ENCODE peak calls at places on chromosomes 13 and 19, in five cellular contexts. B is fibroblast of the aortic adventitia, Z is ovary, T is cardiac fibroblast, O is choroid plexus epithelial cell. P is an unnamed sample.

GRCh38 chr13:104984296-104984818 is 1551.1 kb downstream of the EFNB2 start:
- DNase-seq in B (peak), Z (no peak), O (peak), T (peak), P (no peak)

GRCh38 chr13:84136582-84136981 is 254.3 kb upstream of the SLITRK1 start:
- DNase-seq in B (no peak), T (no peak), O (no peak), Z (no peak), P (no peak)

GRCh38 chr19:49890349-49891311 is 6.1 kb downstream of the IL4I1 start:
- DNase-seq in T (no peak), B (no peak), O (no peak), Z (no peak), P (no peak)

GRCh38 chr13:90205081-90205480 is 1142.4 kb upstream of the MIR17HG start:
- DNase-seq in Z (no peak), O (no peak), B (no peak), T (no peak), P (no peak)

GRCh38 chr13:101579291-101579802 is 126.9 kb downstream of the ITGBL1 start:
- DNase-seq in T (peak), B (peak), O (peak), Z (no peak), P (no peak)

GRCh38 chr19:50486823-50487515 is 10.3 kb upstream of the GARIN5A start:
- DNase-seq in T (peak), B (peak), O (peak), Z (no peak), P (no peak)

GRCh38 chr19:42095814-42096230 is 19.9 kb downstream of the ZNF574 start:
- DNase-seq in O (no peak), Z (no peak), B (no peak), T (no peak), P (no peak)

GRCh38 chr13:21076265-21076653 is 14.9 kb upstream of the LATS2 start:
- DNase-seq in T (no peak), B (no peak), Z (no peak), O (peak), P (no peak)

GRCh38 chr13:44237276-44237767 is 136.3 kb upstream of the SERP2 start:
- DNase-seq in O (peak), Z (peak), T (peak), B (peak), P (no peak)

GRCh38 chr19:4575267-4575793 is 15.8 kb upstream of the SEMA6B start:
- DNase-seq in O (peak), Z (peak), T (peak), B (peak), P (peak)

GRCh38 chr19:1081301-1082164 is 13.6 kb downstream of the POLR2E start:
- DNase-seq in O (no peak), Z (no peak), T (no peak), B (no peak), P (no peak)

GRCh38 chr19:10508707-10509106 is 5.6 kb upstream of the KEAP1 start:
- DNase-seq in O (no peak), Z (no peak), T (peak), B (no peak), P (no peak)

GRCh38 chr13:74930402-74931165 is 551.4 kb downstream of the TBC1D4 start:
- DNase-seq in O (peak), B (peak), T (peak), Z (no peak), P (no peak)

GRCh38 chr13:84946144-84946543 is 853.1 kb downstream of the SLITRK6 start:
- DNase-seq in B (no peak), O (peak), T (no peak), Z (no peak), P (no peak)

GRCh38 chr19:49019242-49019932 is 2.5 kb upstream of the LHB start:
- DNase-seq in T (peak), O (peak), Z (peak), B (no peak), P (peak)

GRCh38 chr13:38888309-38888708 is 102.3 kb downstream of the STOML3 start:
- DNase-seq in Z (no peak), T (peak), B (no peak), O (peak), P (no peak)

GRCh38 chr13:111629933-111630332 is 309.5 kb downstream of the TEX29 start:
- DNase-seq in B (no peak), T (no peak), O (no peak), Z (no peak), P (no peak)

GRCh38 chr13:33644607-33645543 is 173.1 kb upstream of the RFC3 start:
- DNase-seq in O (peak), Z (no peak), B (peak), T (peak), P (no peak)

GRCh38 chr13:24709186-24709913 is 29.1 kb downstream of the ATP12A start:
- DNase-seq in T (no peak), O (no peak), Z (no peak), B (no peak), P (no peak)

GRCh38 chr13:44158741-44159632 is 214.6 kb upstream of the SERP2 start:
- DNase-seq in B (peak), T (no peak), Z (no peak), O (no peak), P (no peak)

GRCh38 chr13:21696865-21697448 is 26.1 kb downstream of the FGF9 start:
- DNase-seq in Z (no peak), B (no peak), O (no peak), T (no peak), P (no peak)

GRCh38 chr19:52231154-52231565 is 38.2 kb upstream of the ZNF766 start:
- DNase-seq in O (no peak), T (peak), B (peak), Z (no peak), P (no peak)

GRCh38 chr19:18009412-18010066 is 1.6 kb downstream of the ARRDC2 start:
- DNase-seq in O (peak), Z (no peak), T (peak), B (no peak), P (no peak)

GRCh38 chr13:103097366-103097928 is 31.2 kb upstream of the SLC10A2 start:
- DNase-seq in O (no peak), Z (no peak), B (no peak), T (no peak), P (no peak)

GRCh38 chr19:41330476-41330875 is 20.5 kb downstream of the CCDC97 start:
- DNase-seq in T (no peak), B (no peak), Z (no peak), O (no peak), P (no peak)

GRCh38 chr13:32947886-32948285 is 68.3 kb upstream of the KL start:
- DNase-seq in Z (no peak), T (no peak), B (no peak), O (no peak), P (no peak)

GRCh38 chr19:30884146-30884812 is 465.0 kb downstream of the TSHZ3 start:
- DNase-seq in O (no peak), Z (no peak), T (no peak), B (no peak), P (no peak)

GRCh38 chr19:33402421-33403220 is 29.1 kb downstream of the CEBPG start:
- DNase-seq in T (no peak), O (no peak), Z (no peak), B (no peak), P (no peak)
- TF ChIP-seq CTCF in T (no peak), O (peak), Z (no peak), B (no peak), P (no peak)

GRCh38 chr13:26624572-26624971 is 67.1 kb downstream of the WASF3 start:
- DNase-seq in O (no peak), Z (no peak), T (no peak), B (no peak), P (no peak)

GRCh38 chr13:26623125-26623524 is 65.6 kb downstream of the WASF3 start:
- DNase-seq in T (peak), B (no peak), Z (no peak), O (peak), P (no peak)

GRCh38 chr13:26629260-26629659 is 71.8 kb downstream of the WASF3 start:
- DNase-seq in O (peak), B (no peak), T (peak), Z (no peak), P (no peak)

GRCh38 chr13:26628706-26629105 is 71.2 kb downstream of the WASF3 start:
- DNase-seq in B (peak), T (peak), O (peak), Z (no peak), P (no peak)
- TF ChIP-seq CTCF in B (peak), T (peak), O (peak), Z (no peak), P (no peak)

DNA sequence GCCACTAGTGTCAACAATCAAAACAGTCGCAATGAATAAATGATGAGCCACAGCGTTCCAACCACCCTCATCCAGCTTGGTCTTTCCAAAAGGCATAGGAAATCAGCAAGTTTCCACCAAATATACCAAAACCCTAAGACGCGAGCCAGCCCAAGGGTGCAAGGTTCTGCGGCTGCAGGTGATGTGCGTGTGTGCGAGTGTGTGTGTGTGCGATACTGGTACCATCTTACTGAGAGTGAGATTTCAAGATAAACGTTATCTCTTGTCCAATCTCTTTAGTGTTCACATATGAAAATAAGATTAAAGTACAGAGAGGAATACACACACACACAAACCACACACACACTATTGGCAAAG is 895 bp upstream of the TRPC4 start:
- DNase-seq in O (no peak), Z (no peak), T (no peak), B (peak), P (no peak)
- TF ChIP-seq CTCF in O (no peak), Z (no peak), T (no peak), B (no peak), P (no peak)

GRCh38 chr13:41648314-41648935 is 191.1 kb downstream of the RGCC start:
- DNase-seq in O (peak), B (peak), T (peak), Z (no peak), P (no peak)

GRCh38 chr13:41650706-41651105 is 193.4 kb downstream of the RGCC start:
- DNase-seq in B (no peak), Z (no peak), T (no peak), O (no peak), P (no peak)

GRCh38 chr13:41652735-41653361 is 195.5 kb downstream of the RGCC start:
- DNase-seq in Z (peak), T (peak), O (peak), B (peak), P (no peak)

GRCh38 chr13:41651413-41652068 is 194.2 kb downstream of the RGCC start:
- DNase-seq in T (peak), B (no peak), O (no peak), Z (no peak), P (no peak)

DNA sequence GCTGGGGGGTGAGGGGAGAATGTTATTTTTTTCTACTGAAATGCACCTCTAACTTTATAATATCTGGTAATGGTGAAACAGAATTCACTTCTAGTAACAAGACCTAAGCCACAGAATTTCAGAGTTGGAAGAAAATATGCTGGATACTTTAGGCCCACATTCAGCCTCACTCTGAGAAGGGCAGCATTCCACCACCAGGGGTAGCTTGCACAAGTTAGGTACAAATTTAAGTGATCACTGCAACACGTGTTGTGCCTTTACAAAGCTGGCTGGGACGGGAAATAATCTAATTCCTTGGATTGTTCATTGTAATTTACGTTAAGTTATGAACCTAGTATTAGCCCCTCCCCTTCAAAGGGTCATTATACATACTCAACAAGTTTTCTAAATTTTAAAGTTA is 192.3 kb downstream of the RGCC start:
- DNase-seq in O (peak), Z (no peak), B (peak), T (peak), P (no peak)
- TF ChIP-seq CTCF in O (peak), Z (no peak), B (peak), T (peak), P (no peak)

GRCh38 chr13:28753208-28753892 is 34.6 kb upstream of the SLC46A3 start:
- DNase-seq in O (peak), B (peak), T (peak), Z (no peak), P (no peak)
- TF ChIP-seq CTCF in O (peak), B (peak), T (no peak), Z (no peak), P (no peak)

P was measured in omental fat pad.